ENCODE peak calls at places on chromosomes 11 and 22, in six cellular contexts. O, E, G, K, I and U are unnamed samples.

GRCh38 chr11:100670140-100670539 is 16.9 kb upstream of the ARHGAP42 start:
- DNase-seq in E (no peak), K (no peak), O (no peak), I (no peak), G (no peak), U (no peak)

GRCh38 chr11:112797653-112798293 is 163.4 kb upstream of the NCAM1 start:
- DNase-seq in K (peak; percentile 40), G (no peak), O (no peak), I (no peak), E (peak; percentile 64), U (peak; percentile 72)

GRCh38 chr11:69659591-69659990 is 15.6 kb downstream of the LTO1 start:
- DNase-seq in K (no peak), E (no peak), O (peak; percentile 32), I (no peak), G (no peak), U (no peak)

GRCh38 chr11:69008774-69009440 is 4.1 kb downstream of the MRGPRF start:
- DNase-seq in K (peak; percentile 99), G (peak; percentile 94), I (peak; percentile 70), O (peak; percentile 85), E (no peak), U (no peak)

GRCh38 chr11:3226846-3227567 is 5.2 kb downstream of the MRGPRE start:
- DNase-seq in K (no peak), G (peak; percentile 80), E (no peak), O (no peak), I (no peak), U (no peak)

GRCh38 chr22:22810018-22810427 is 77.6 kb upstream of the IGLL5 start:
- DNase-seq in G (peak; percentile 79), I (no peak), K (peak; percentile 11), O (no peak), E (no peak), U (no peak)

GRCh38 chr22:20220629-20221026 is 47.5 kb downstream of the RTN4R start:
- DNase-seq in G (no peak), O (no peak), I (no peak), E (no peak), K (no peak), U (no peak)

GRCh38 chr11:13008625-13009475 is at the start of gene RASSF10:
- DNase-seq in O (peak; percentile 84), K (peak; percentile 70), E (peak; percentile 83), I (peak; percentile 77), G (no peak), U (peak; percentile 78)

GRCh38 chr11:14288189-14288935 is 70.6 kb downstream of the RRAS2 start:
- DNase-seq in E (no peak), G (no peak), I (no peak), K (peak; percentile 85), O (no peak), U (no peak)

GRCh38 chr11:125337836-125338235 is 158.2 kb downstream of the FEZ1 start:
- DNase-seq in E (no peak), K (peak; percentile 26), I (no peak), O (no peak), G (no peak), U (no peak)

GRCh38 chr11:109884501-109884900 is 208.7 kb upstream of the ZC3H12C start:
- DNase-seq in E (no peak), O (no peak), I (no peak), K (no peak), G (no peak), U (no peak)

GRCh38 chr11:279040-279965 is 1.1 kb downstream of the NLRP6 start:
- DNase-seq in O (peak; percentile 71), I (peak; percentile 66), E (no peak), K (no peak), G (no peak), U (no peak)

GRCh38 chr11:624705-625635 is at the start of gene CDHR5:
- DNase-seq in G (no peak), E (no peak), K (no peak), O (peak; percentile 86), I (peak; percentile 90), U (no peak)

GRCh38 chr22:21682385-21683175 is 16.8 kb downstream of the PPIL2 start:
- DNase-seq in E (no peak), K (no peak), O (peak; percentile 30), G (no peak), I (no peak), U (no peak)

GRCh38 chr11:123461164-123461563 is 31.1 kb downstream of the GRAMD1B start:
- DNase-seq in G (no peak), O (no peak), K (no peak), E (no peak), I (no peak), U (no peak)

GRCh38 chr11:66739983-66740382 is 11.0 kb upstream of the SPTBN2 start:
- DNase-seq in G (no peak), E (no peak), I (no peak), K (peak; percentile 55), O (no peak), U (no peak)

GRCh38 chr11:67615455-67616430 is 9.0 kb downstream of the NDUFV1 start:
- DNase-seq in I (peak; percentile 74), E (peak; percentile 77), K (no peak), O (peak; percentile 51), G (no peak), U (peak; percentile 69)

GRCh38 chr11:79762271-79762935 is 321.6 kb upstream of the TENM4 start:
- DNase-seq in G (no peak), K (no peak), I (no peak), O (no peak), E (no peak), U (no peak)

GRCh38 chr11:86041975-86042378 is 26.9 kb downstream of the PICALM start:
- DNase-seq in G (peak; percentile 87), I (no peak), K (peak; percentile 90), E (peak; percentile 67), O (no peak), U (peak; percentile 22)

GRCh38 chr11:9263840-9264380 is 1.2 kb downstream of the DENND5A start:
- DNase-seq in G (no peak), K (peak; percentile 26), O (no peak), E (no peak), I (no peak), U (no peak)

GRCh38 chr11:93775289-93775688 is 8.8 kb upstream of the MED17 start:
- DNase-seq in O (no peak), K (no peak), G (no peak), E (peak; percentile 13), I (no peak), U (peak; percentile 38)

DNA sequence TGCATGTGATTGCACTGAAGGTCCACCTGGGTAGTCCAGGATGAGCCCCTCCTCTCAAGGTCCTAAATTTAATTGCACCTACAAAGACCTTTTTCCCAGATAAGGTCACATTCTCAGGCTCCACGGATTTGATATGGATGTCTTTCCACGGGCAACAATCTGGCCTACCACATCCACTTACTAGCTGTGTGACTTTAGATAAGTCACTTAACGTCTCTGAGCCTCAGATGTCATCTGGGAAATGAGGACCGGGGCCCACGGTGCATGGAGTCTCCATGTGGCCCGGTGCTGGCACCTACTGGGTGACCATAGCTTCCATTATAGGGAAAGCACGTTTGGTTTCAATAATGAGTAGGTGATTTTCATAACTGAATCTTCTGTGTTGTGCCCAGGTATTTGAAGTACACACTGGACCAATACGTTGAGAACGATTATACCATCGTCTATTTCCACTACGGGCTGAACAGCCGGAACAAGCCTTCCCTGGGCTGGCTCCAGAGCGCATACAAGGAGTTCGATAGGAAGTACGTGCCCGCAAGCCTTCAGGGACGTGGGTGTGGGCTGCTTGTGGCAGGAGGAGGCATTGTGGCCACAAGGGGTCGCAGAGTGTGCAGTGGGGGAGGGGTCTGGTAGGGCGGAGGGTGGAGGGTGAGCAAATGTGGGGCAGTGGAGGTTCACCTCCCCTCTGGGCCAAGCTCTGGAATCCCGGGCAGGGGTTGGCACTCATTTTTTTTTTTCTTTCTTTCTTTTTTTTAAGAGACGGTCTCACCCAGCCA is 55.7 kb downstream of the ARHGAP8 start:
- DNase-seq in O (no peak), I (no peak), K (peak; percentile 8), G (no peak), E (peak; percentile 55), U (peak; percentile 63)
- TF ChIP-seq CTCF in O (no peak), I (no peak), K (no peak), G (peak; percentile 24), E (peak; percentile 34), U (peak; percentile 39)

DNA sequence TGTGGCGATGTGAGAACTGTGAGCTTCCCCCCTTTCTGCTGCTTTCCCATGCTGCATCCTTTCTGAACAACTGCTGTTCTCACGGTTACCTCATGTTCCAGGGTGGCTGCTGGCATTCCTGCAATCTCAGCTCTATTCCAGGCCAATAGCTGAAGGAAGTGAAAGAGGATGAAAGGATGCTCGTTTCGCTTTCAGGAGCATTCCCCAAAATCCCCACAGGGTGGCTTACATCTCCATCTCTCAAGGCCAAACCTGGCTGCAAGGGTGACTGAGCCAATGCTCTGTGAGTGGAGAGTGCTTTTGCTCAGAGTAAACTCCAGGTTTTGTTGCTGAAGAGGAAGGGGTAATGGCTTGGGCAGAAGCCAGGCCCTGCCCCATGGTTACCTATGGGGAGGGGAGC is 848.2 kb downstream of the BRD1 start:
- DNase-seq in G (no peak), O (no peak), E (no peak), I (no peak), K (no peak), U (no peak)
- TF ChIP-seq CTCF in G (no peak), O (no peak), E (no peak), I (no peak), K (no peak), U (no peak)

DNA sequence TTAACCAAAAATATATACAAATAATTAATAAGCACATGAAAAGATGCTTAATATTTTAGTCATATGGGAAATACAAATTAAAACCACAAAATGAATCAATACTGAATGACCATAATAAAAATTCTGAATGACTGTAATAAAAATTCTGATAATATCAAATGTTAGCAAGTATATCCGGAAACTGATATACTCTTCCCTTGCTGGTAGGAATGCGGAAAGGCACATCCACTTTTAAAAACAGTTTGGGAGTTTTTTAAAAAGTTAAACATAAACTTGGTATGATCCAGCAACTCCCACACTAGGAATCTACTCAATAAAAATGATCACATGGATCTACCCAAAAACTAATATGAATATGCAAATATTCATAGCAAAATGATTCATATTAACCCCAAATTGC is 30.8 kb upstream of the GRIA4 start:
- DNase-seq in K (no peak), G (no peak), I (no peak), E (no peak), O (no peak), U (no peak)
- TF ChIP-seq CTCF in K (no peak), G (no peak), I (no peak), E (peak; percentile 22), O (no peak), U (no peak)

GRCh38 chr11:82494988-82495432 is 238.7 kb downstream of the FAM181B start:
- DNase-seq in I (no peak), O (no peak), G (no peak), K (no peak), E (no peak), U (no peak)
- TF ChIP-seq CTCF in I (peak; percentile 4), O (no peak), G (peak; percentile 10), K (no peak), E (no peak), U (peak; percentile 41)